ENCODE peak calls at places on chromosomes 13 and 19, in nine cellular contexts. U is thoracic aorta; J is GM23248; G is CD8-positive, alpha-beta T cell; C is endodermal cell; D is mammary epithelial cell; I is uterus; E is right atrium auricular region; L is right lobe of liver. Q is an unnamed sample. For H3K9me3, the result is how much of the 10 kb centered on the place peaks cover.

GRCh38 chr19:5698635-5699422 is 8.7 kb downstream of the RPL36 start:
- DNase-seq in U (no peak), J (no peak), G (no peak), C (peak), D (no peak), I (no peak), E (no peak), L (peak), Q (no peak)

GRCh38 chr13:42816538-42816937 is 35.2 kb downstream of the FAM216B start:
- DNase-seq in U (no peak), J (no peak), G (no peak), C (no peak), D (no peak), I (no peak), E (no peak), L (no peak), Q (no peak)

GRCh38 chr19:10104665-10105221 is 1.4 kb upstream of the PPAN start:
- DNase-seq in U (no peak), J (no peak), G (peak), C (no peak), D (no peak), I (no peak), E (no peak), L (no peak), Q (no peak)

GRCh38 chr13:110826861-110827672 is 87.8 kb downstream of the ANKRD10 start:
- DNase-seq in U (no peak), J (no peak), G (no peak), C (no peak), D (no peak), I (no peak), E (no peak), L (peak), Q (no peak)

GRCh38 chr13:42832341-42833153 is 51.2 kb downstream of the FAM216B start:
- DNase-seq in U (no peak), J (peak), G (no peak), C (no peak), D (peak), I (no peak), E (no peak), L (no peak), Q (no peak)

GRCh38 chr19:21462540-21462939 is 42.9 kb upstream of the ZNF429 start:
- DNase-seq in U (no peak), J (no peak), G (no peak), C (no peak), D (no peak), I (no peak), E (no peak), L (no peak), Q (no peak)

GRCh38 chr19:39599116-39599515 is 3.2 kb upstream of the LGALS13 start:
- DNase-seq in U (no peak), J (peak), G (peak), C (peak), D (peak), I (no peak), E (no peak), L (no peak), Q (no peak)

GRCh38 chr13:41268764-41269163 is 5.4 kb upstream of the MTRF1 start:
- DNase-seq in U (no peak), J (peak), G (no peak), C (no peak), D (peak), I (no peak), E (no peak), L (no peak), Q (no peak)

GRCh38 chr13:80338781-80339577 is 1.9 kb downstream of the SPRY2 start:
- DNase-seq in U (peak), J (peak), G (peak), C (peak), D (peak), I (peak), E (peak), L (peak), Q (peak)

GRCh38 chr19:29675120-29675649 is 9.9 kb downstream of the PLEKHF1 start:
- DNase-seq in U (no peak), J (no peak), G (no peak), C (no peak), D (no peak), I (no peak), E (no peak), L (no peak), Q (peak)

GRCh38 chr13:63198076-63198475 is 1782.4 kb upstream of the PCDH20 start:
- DNase-seq in U (no peak), J (peak), G (no peak), C (no peak), D (no peak), I (no peak), E (no peak), L (no peak), Q (peak)

GRCh38 chr13:99600318-99600717 is 99.0 kb downstream of the TM9SF2 start:
- DNase-seq in U (no peak), J (no peak), G (peak), C (peak), D (no peak), I (no peak), E (no peak), L (no peak), Q (no peak)

GRCh38 chr13:39676315-39676876 is 20.9 kb downstream of the COG6 start:
- DNase-seq in U (no peak), J (peak), G (peak), C (no peak), D (peak), I (peak), E (no peak), L (no peak), Q (no peak)

GRCh38 chr13:106182404-106182803 is 353.1 kb downstream of the EFNB2 start:
- DNase-seq in U (no peak), J (peak), G (no peak), C (no peak), D (peak), I (no peak), E (no peak), L (no peak), Q (no peak)

GRCh38 chr13:73962284-73962683 is 171.9 kb downstream of the KLF12 start:
- DNase-seq in U (no peak), J (no peak), G (no peak), C (no peak), D (no peak), I (no peak), E (no peak), L (no peak), Q (no peak)

GRCh38 chr13:76685938-76686337 is 200.3 kb downstream of the KCTD12 start:
- DNase-seq in U (no peak), J (no peak), G (no peak), C (no peak), D (no peak), I (no peak), E (no peak), L (no peak), Q (no peak)

GRCh38 chr13:112066624-112067004 is 335 bp upstream of the SOX1 start:
- DNase-seq in U (no peak), J (peak), G (peak), C (peak), D (no peak), I (no peak), E (no peak), L (no peak), Q (no peak)

GRCh38 chr19:5961969-5962945 is 15.7 kb downstream of the RANBP3 start:
- DNase-seq in U (no peak), J (peak), G (peak), C (no peak), D (no peak), I (no peak), E (no peak), L (peak), Q (peak)

GRCh38 chr19:46913852-46914430 is 53.1 kb downstream of the ARHGAP35 start:
- DNase-seq in U (no peak), J (peak), G (no peak), C (no peak), D (peak), I (no peak), E (no peak), L (no peak), Q (no peak)

GRCh38 chr19:11451942-11452813 is 16.7 kb downstream of the PRKCSH start:
- DNase-seq in U (no peak), J (no peak), G (no peak), C (peak), D (no peak), I (no peak), E (no peak), L (no peak), Q (no peak)

GRCh38 chr19:11377237-11377636 is 2.8 kb downstream of the SWSAP1 start:
- DNase-seq in U (no peak), J (peak), G (no peak), C (no peak), D (peak), I (peak), E (no peak), L (no peak), Q (no peak)

DNA sequence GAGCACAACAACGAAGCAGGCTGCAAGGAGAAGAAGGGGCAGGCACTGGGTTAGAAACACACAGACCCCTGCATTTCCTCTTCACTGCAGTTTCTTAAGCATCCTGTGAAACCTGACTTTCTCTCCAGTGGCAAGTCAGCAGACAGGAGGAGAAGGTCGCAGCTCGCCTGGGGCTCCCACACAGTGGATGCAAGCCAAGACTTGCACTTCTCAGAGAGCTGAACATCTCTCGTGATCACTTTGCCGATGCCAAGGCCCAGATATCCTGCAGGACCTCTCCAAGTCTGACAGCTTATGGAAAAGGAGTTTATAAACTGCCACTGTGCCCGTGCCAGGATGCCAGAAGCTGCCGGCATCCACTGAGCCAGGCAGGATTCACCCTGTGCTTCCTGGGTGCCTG is 18.4 kb downstream of the TMEM272 start:
- DNase-seq in U (no peak), J (peak), G (peak), C (no peak), D (peak), I (peak), E (no peak), L (no peak), Q (no peak)
- H3K4me3 ChIP-seq in U (no peak), J (no peak), G (peak), C (no peak), D (no peak), I (no peak), E (peak), L (no peak), Q (no peak)

GRCh38 chr19:44525721-44526430 is 3.6 kb downstream of the CEACAM20 start:
- DNase-seq in U (no peak), J (no peak), G (no peak), C (no peak), D (no peak), I (no peak), E (no peak), L (no peak), Q (no peak)

GRCh38 chr19:44517146-44517545 is 12.3 kb downstream of the CEACAM20 start:
- DNase-seq in U (no peak), J (no peak), G (no peak), C (no peak), D (no peak), I (no peak), E (no peak), L (no peak), Q (no peak)

GRCh38 chr19:44515907-44516306 is 13.6 kb downstream of the CEACAM20 start:
- DNase-seq in U (no peak), J (no peak), G (no peak), C (no peak), D (no peak), I (no peak), E (no peak), L (no peak), Q (no peak)

GRCh38 chr19:44521370-44521769 is 8.1 kb downstream of the CEACAM20 start:
- DNase-seq in U (no peak), J (no peak), G (no peak), C (no peak), D (no peak), I (no peak), E (no peak), L (no peak), Q (no peak)
- H3K9me3 ChIP-seq in U (under half), J (under half), G (under half), C (under half), D (under half), I (under half), E (under half), L (under half), Q (under half)

GRCh38 chr13:30406779-30407416 is 15.4 kb upstream of the UBE2L5 start:
- DNase-seq in U (no peak), J (no peak), G (no peak), C (no peak), D (no peak), I (no peak), E (no peak), L (no peak), Q (no peak)

GRCh38 chr13:30409911-30410704 is 12.2 kb upstream of the UBE2L5 start:
- DNase-seq in U (no peak), J (peak), G (no peak), C (no peak), D (peak), I (peak), E (no peak), L (no peak), Q (no peak)

GRCh38 chr13:30410705-30411125 is 11.6 kb upstream of the UBE2L5 start:
- DNase-seq in U (no peak), J (peak), G (no peak), C (no peak), D (no peak), I (no peak), E (no peak), L (no peak), Q (no peak)

GRCh38 chr13:30412351-30412750 is 9.9 kb upstream of the UBE2L5 start:
- DNase-seq in U (no peak), J (no peak), G (no peak), C (no peak), D (no peak), I (no peak), E (no peak), L (no peak), Q (no peak)

DNA sequence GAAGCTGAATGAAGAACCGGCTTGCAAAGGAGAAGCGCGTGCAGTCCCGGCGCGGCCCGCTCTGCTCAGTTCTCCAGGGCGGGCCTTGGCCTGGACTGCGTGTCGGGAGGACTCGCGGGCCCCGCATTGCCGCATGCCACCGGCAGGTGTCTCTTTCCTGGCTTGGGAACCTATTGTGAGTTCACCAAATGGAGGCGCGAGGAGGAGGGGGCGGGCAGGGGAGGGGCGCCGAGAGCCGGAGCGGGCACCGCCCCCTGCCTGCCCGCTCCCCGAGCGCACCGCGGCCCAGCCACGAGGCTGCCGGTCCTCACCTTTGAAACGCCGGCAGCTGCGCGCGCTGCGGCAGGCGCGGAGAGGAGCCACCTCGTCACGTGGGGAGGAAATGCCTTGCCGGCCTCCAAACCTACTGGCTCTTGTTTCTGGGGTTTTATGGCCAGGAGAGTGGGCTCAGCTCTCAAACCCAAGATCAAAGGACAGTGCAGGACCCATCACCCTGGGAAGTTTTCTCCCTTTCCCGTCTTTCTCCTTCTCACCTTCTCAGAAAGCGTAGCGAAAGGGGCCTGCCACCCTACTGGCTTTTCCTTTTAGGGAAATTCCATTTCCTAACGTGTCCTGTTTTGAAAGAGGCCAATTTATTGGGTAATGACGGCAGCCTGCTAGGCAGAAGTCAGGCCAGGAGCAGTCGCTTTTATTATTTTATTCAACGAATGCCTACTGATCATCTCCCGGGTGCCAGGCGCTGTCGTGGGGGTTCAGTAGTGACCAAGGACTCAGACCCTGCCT is 13.8 kb upstream of the UBE2L5 start:
- DNase-seq in U (peak), J (peak), G (peak), C (peak), D (peak), I (peak), E (peak), L (peak), Q (peak)
- H3K27ac ChIP-seq in U (peak), J (peak), G (no peak), C (no peak), D (peak), I (peak), E (peak), L (peak), Q (peak)

GRCh38 chr19:31127132-31127967 is 221.9 kb downstream of the TSHZ3 start:
- DNase-seq in U (no peak), J (peak), G (no peak), C (peak), D (peak), I (peak), E (no peak), L (no peak), Q (no peak)
- H3K4me3 ChIP-seq in U (no peak), J (peak), G (no peak), C (no peak), D (no peak), I (no peak), E (no peak), L (no peak), Q (no peak)

GRCh38 chr19:56837892-56838679 is 2.4 kb downstream of the PEG3 start:
- DNase-seq in U (peak), J (peak), G (no peak), C (no peak), D (peak), I (peak), E (peak), L (peak), Q (peak)
- H3K9me3 ChIP-seq in U (under half), J (under half), G (under half), C (half or more), D (under half), I (under half), E (under half), L (under half), Q (under half)

GRCh38 chr13:102591988-102592781 is 4.6 kb upstream of the TPP2 start:
- DNase-seq in U (peak), J (peak), G (peak), C (peak), D (peak), I (peak), E (peak), L (peak), Q (peak)
- H3K27ac ChIP-seq in U (peak), J (peak), G (peak), C (no peak), D (peak), I (peak), E (peak), L (no peak), Q (peak)

Q was measured in upper lobe of right lung.